ENCODE peak calls at places on chromosomes 7 and 10, in six cellular contexts. One of them, this sample, is unnamed.
A peak's percentile ranks its signal among the peaks of the same experiment; 100 is the strongest.

GRCh38 chr10:77844713-77845454 is 81.7 kb downstream of the DLG5 start:
- DNase-seq in H54: peak; percentile 96
- DNase-seq in H1: no peak
- DNase-seq in breast epithelium: no peak
- DNase-seq in A549: peak; percentile 74
- DNase-seq in heart left ventricle: no peak
- DNase-seq in this sample: no peak

GRCh38 chr10:484925-485661 is 204.4 kb downstream of the DIP2C start:
- DNase-seq in H54: no peak
- DNase-seq in heart left ventricle: no peak
- DNase-seq in A549: no peak
- DNase-seq in breast epithelium: no peak
- DNase-seq in H1: peak; percentile 51
- DNase-seq in this sample: no peak

GRCh38 chr10:99913831-99914235 is 95.9 kb downstream of the DNMBP start:
- DNase-seq in H54: no peak
- DNase-seq in A549: no peak
- DNase-seq in heart left ventricle: no peak
- DNase-seq in breast epithelium: no peak
- DNase-seq in H1: peak; percentile 82
- DNase-seq in this sample: no peak

GRCh38 chr7:84705079-84705478 is 481.8 kb downstream of the SEMA3D start:
- DNase-seq in H54: no peak
- DNase-seq in heart left ventricle: no peak
- DNase-seq in breast epithelium: no peak
- DNase-seq in A549: no peak
- DNase-seq in H1: no peak
- DNase-seq in this sample: no peak

GRCh38 chr7:132028144-132028920 is 471.9 kb upstream of the PODXL start:
- DNase-seq in H1: no peak
- DNase-seq in H54: no peak
- DNase-seq in A549: no peak
- DNase-seq in heart left ventricle: no peak
- DNase-seq in breast epithelium: no peak
- DNase-seq in this sample: no peak

GRCh38 chr10:22148956-22149355 is 68.9 kb downstream of the EBLN1 start:
- DNase-seq in A549: no peak
- DNase-seq in heart left ventricle: no peak
- DNase-seq in H1: no peak
- DNase-seq in breast epithelium: no peak
- DNase-seq in H54: no peak
- DNase-seq in this sample: no peak

GRCh38 chr7:105760549-105761447 is 115.6 kb downstream of the ATXN7L1 start:
- DNase-seq in H54: no peak
- DNase-seq in heart left ventricle: no peak
- DNase-seq in A549: no peak
- DNase-seq in H1: no peak
- DNase-seq in breast epithelium: no peak
- DNase-seq in this sample: no peak

GRCh38 chr10:51251110-51251509 is 176.8 kb downstream of the PRKG1 start:
- DNase-seq in A549: no peak
- DNase-seq in breast epithelium: no peak
- DNase-seq in H54: no peak
- DNase-seq in heart left ventricle: no peak
- DNase-seq in H1: no peak
- DNase-seq in this sample: no peak

GRCh38 chr7:155878674-155879073 is 66.4 kb upstream of the SHH start:
- DNase-seq in heart left ventricle: no peak
- DNase-seq in H54: no peak
- DNase-seq in A549: no peak
- DNase-seq in H1: peak; percentile 29
- DNase-seq in breast epithelium: no peak
- DNase-seq in this sample: no peak

GRCh38 chr10:125102821-125103220 is 57.5 kb downstream of the CTBP2 start:
- DNase-seq in breast epithelium: no peak
- DNase-seq in heart left ventricle: no peak
- DNase-seq in A549: no peak
- DNase-seq in H1: no peak
- DNase-seq in H54: no peak
- DNase-seq in this sample: no peak

GRCh38 chr10:68957654-68958053 is 1.7 kb downstream of the DDX21 start:
- DNase-seq in A549: no peak
- DNase-seq in H1: no peak
- DNase-seq in H54: no peak
- DNase-seq in heart left ventricle: no peak
- DNase-seq in breast epithelium: no peak
- DNase-seq in this sample: no peak

GRCh38 chr7:151705744-151706567 is 171.0 kb downstream of the PRKAG2 start:
- DNase-seq in breast epithelium: no peak
- DNase-seq in H54: no peak
- DNase-seq in H1: peak; percentile 63
- DNase-seq in heart left ventricle: no peak
- DNase-seq in A549: peak; percentile 81
- DNase-seq in this sample: no peak

GRCh38 chr10:46546591-46547330 is 9.7 kb downstream of the GPRIN2 start:
- DNase-seq in breast epithelium: peak; percentile 61
- DNase-seq in H1: peak; percentile 52
- DNase-seq in H54: no peak
- DNase-seq in A549: no peak
- DNase-seq in heart left ventricle: peak; percentile 20
- DNase-seq in this sample: no peak

GRCh38 chr7:11513460-11513859 is 318.5 kb downstream of the THSD7A start:
- DNase-seq in H1: no peak
- DNase-seq in A549: no peak
- DNase-seq in breast epithelium: no peak
- DNase-seq in H54: no peak
- DNase-seq in heart left ventricle: no peak
- DNase-seq in this sample: no peak

GRCh38 chr7:94431203-94431602 is 36.5 kb downstream of the COL1A2 start:
- DNase-seq in breast epithelium: no peak
- DNase-seq in H54: no peak
- DNase-seq in A549: no peak
- DNase-seq in H1: no peak
- DNase-seq in heart left ventricle: no peak
- DNase-seq in this sample: no peak

DNA sequence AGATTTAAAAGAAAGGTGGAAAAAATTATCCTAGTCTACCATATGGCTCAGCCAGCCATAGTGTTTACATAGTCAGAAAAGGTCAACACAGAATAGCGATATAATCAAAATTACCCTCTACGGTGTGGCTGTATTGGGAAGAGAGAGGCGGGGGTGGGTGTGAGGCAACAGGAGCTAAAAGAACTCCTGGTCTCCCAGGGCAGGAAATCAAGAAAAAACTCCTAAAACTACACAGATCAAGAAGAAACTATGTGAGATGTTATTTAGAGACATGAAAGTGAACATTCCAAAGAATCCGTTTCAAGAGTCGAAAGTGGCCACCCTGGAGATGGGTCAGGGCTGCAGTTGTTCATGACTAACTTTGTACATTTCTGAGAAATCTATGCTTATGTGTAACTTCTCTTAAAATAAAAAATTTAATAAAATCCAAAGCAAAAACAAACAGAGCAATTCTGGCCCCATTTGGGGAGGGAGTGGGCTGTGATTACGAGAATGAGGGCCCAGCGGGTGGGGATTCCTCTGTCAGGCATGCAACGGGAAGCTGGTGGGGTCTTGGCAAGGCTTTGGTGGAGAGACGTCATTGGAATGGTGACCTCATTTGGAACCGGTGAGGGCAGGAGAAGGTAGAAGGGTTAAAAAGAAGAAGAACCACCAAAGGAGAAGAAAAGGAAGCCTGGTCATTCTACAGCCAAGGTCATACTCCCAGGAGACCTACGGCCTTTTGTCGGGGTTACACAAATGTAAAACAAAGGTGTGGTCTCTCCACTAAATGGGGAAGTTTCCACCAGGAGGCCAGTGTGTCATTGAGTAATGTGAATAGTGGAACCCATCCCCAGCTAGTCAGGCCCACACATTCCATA is 71.2 kb upstream of the DUSP5 start:
- DNase-seq in H1: no peak
- DNase-seq in breast epithelium: no peak
- DNase-seq in H54: no peak
- DNase-seq in heart left ventricle: peak; percentile 39
- DNase-seq in A549: peak; percentile 68
- DNase-seq in this sample: no peak
- TF ChIP-seq POLR2A in H1: no peak
- TF ChIP-seq POLR2A in breast epithelium: no peak
- TF ChIP-seq POLR2A in H54: no peak
- TF ChIP-seq POLR2A in heart left ventricle: no peak
- TF ChIP-seq POLR2A in A549: no peak
- TF ChIP-seq POLR2A in this sample: no peak

GRCh38 chr7:39574673-39575349 is 8.6 kb downstream of the YAE1 start:
- DNase-seq in breast epithelium: no peak
- DNase-seq in heart left ventricle: no peak
- DNase-seq in H54: no peak
- DNase-seq in H1: no peak
- DNase-seq in A549: no peak
- DNase-seq in this sample: no peak

GRCh38 chr7:39577229-39577874 is 11.1 kb downstream of the YAE1 start:
- DNase-seq in H1: no peak
- DNase-seq in heart left ventricle: no peak
- DNase-seq in H54: no peak
- DNase-seq in A549: no peak
- DNase-seq in breast epithelium: no peak
- DNase-seq in this sample: no peak

GRCh38 chr7:39582536-39582935 is 16.3 kb downstream of the YAE1 start:
- DNase-seq in H1: no peak
- DNase-seq in A549: no peak
- DNase-seq in heart left ventricle: no peak
- DNase-seq in breast epithelium: no peak
- DNase-seq in H54: no peak
- DNase-seq in this sample: no peak

GRCh38 chr7:39583539-39583938 is 17.3 kb downstream of the YAE1 start:
- DNase-seq in H54: no peak
- DNase-seq in heart left ventricle: no peak
- DNase-seq in A549: no peak
- DNase-seq in H1: no peak
- DNase-seq in breast epithelium: no peak
- DNase-seq in this sample: no peak

DNA sequence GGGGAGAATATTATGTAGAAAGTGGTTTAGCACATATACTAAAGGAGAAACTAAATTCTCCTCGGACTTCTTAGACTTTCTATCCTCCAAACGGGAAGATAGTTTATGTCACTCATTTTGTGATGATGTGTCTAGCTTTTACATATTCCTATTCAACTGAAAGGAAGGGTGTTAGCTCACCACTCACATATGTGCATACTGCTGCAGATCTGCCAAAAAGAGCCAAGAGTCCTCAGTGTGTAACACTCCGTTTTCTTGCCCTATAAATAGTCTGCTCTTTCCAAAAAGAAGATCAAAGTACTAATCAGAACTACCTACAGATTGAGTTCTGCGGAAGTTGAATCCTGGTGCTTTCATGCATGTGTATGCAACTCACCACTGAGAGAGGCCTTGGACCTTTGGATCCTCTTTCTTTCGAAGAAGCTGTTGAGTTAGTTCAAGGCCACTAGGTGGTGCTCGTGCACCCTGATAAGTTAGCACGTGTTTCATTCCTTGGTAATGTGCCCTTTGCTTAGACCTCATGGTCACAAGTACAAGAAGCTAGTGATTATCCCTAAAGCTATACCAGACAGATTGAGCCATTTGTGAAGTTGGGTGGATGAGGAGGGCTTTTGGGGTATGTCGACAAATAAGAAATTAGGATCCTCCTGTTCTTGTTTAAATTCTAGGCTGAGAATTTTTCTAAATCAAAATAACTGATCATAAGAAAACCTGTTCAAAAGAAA is 14.1 kb downstream of the YAE1 start:
- DNase-seq in H54: peak; percentile 70
- DNase-seq in breast epithelium: peak; percentile 64
- DNase-seq in H1: peak; percentile 74
- DNase-seq in A549: peak; percentile 80
- DNase-seq in heart left ventricle: peak; percentile 72
- DNase-seq in this sample: peak; percentile 48
- TF ChIP-seq POLR2A in H54: no peak
- TF ChIP-seq POLR2A in breast epithelium: no peak
- TF ChIP-seq POLR2A in H1: no peak
- TF ChIP-seq POLR2A in A549: no peak
- TF ChIP-seq POLR2A in heart left ventricle: no peak
- TF ChIP-seq POLR2A in this sample: no peak

GRCh38 chr10:70232155-70232858 is 922 bp downstream of the PPA1 start:
- DNase-seq in H54: peak; percentile 54
- DNase-seq in A549: peak; percentile 36
- DNase-seq in breast epithelium: no peak
- DNase-seq in heart left ventricle: no peak
- DNase-seq in H1: peak; percentile 52
- DNase-seq in this sample: no peak
- TF ChIP-seq POLR2A in H54: peak; percentile 33
- TF ChIP-seq POLR2A in A549: no peak
- TF ChIP-seq POLR2A in breast epithelium: no peak
- TF ChIP-seq POLR2A in heart left ventricle: peak; percentile 26
- TF ChIP-seq POLR2A in H1: no peak
- TF ChIP-seq POLR2A in this sample: no peak

GRCh38 chr7:80070391-80070790 is 64.2 kb upstream of the GNAI1 start:
- DNase-seq in H54: no peak
- DNase-seq in H1: no peak
- DNase-seq in A549: no peak
- DNase-seq in breast epithelium: no peak
- DNase-seq in heart left ventricle: no peak
- DNase-seq in this sample: no peak
- TF ChIP-seq POLR2A in H54: no peak
- TF ChIP-seq POLR2A in H1: no peak
- TF ChIP-seq POLR2A in A549: no peak
- TF ChIP-seq POLR2A in breast epithelium: no peak
- TF ChIP-seq POLR2A in heart left ventricle: no peak
- TF ChIP-seq POLR2A in this sample: no peak

This sample was measured in GM12892.